ENCODE peak calls at places on chromosomes 11 and 22, in six cellular contexts. A is amniotic epithelial cell; Z is A549; G is H1; F is posterior cingulate gyrus; L is activated CD4-positive, alpha-beta T cell treated with anti-CD3 and anti-CD28 coated beads, Interleukin-2, amount 50 U/mL, for 48 hours. Y is an unnamed sample.

GRCh38 chr11:95566151-95566670 is 223.4 kb downstream of the FAM76B start:
- DNase-seq in G (no peak), F (no peak), A (no peak), L (no peak), Z (no peak), Y (no peak)

GRCh38 chr11:12069053-12069676 is 41.2 kb upstream of the MICAL2 start:
- DNase-seq in F (no peak), Z (no peak), G (peak), A (no peak), L (no peak), Y (no peak)

GRCh38 chr22:37623075-37624016 is 14.7 kb downstream of the GGA1 start:
- DNase-seq in G (peak), F (peak), L (peak), Z (peak), A (peak), Y (peak)

GRCh38 chr11:64572143-64572542 is 18.9 kb upstream of the SLC22A12 start:
- DNase-seq in G (no peak), Z (no peak), A (no peak), F (no peak), L (no peak), Y (no peak)

GRCh38 chr11:123183391-123184099 is 11.5 kb downstream of the CLMP start:
- DNase-seq in A (peak), F (no peak), L (peak), Z (no peak), G (no peak), Y (no peak)

GRCh38 chr11:726278-726915 is 20.4 kb downstream of the EPS8L2 start:
- DNase-seq in L (peak), G (peak), A (peak), F (no peak), Z (no peak), Y (no peak)

GRCh38 chr11:62012451-62013265 is 45.2 kb upstream of the FTH1 start:
- DNase-seq in Z (peak), A (peak), G (no peak), F (no peak), L (no peak), Y (peak)

GRCh38 chr22:46425011-46425410 is 89.5 kb downstream of the TRMU start:
- DNase-seq in F (no peak), Z (no peak), L (no peak), A (peak), G (no peak), Y (peak)

GRCh38 chr22:46027219-46028068 is 50.5 kb upstream of the WNT7B start:
- DNase-seq in L (no peak), F (peak), A (no peak), Z (no peak), G (no peak), Y (no peak)

GRCh38 chr11:67437082-67437821 is at the start of gene PTPRCAP:
- DNase-seq in F (no peak), Z (no peak), A (no peak), L (peak), G (no peak), Y (no peak)

GRCh38 chr11:122198291-122198983 is 82.4 kb upstream of the BLID start:
- DNase-seq in F (no peak), Z (no peak), A (no peak), L (no peak), G (no peak), Y (peak)

GRCh38 chr22:26303475-26303874 is 125.6 kb upstream of the ASPHD2 start:
- DNase-seq in L (no peak), Z (no peak), F (no peak), A (no peak), G (no peak), Y (no peak)

GRCh38 chr11:73141031-73141308 is 1.1 kb downstream of the FCHSD2 start:
- DNase-seq in L (peak), G (no peak), A (no peak), Z (peak), F (peak), Y (peak)

GRCh38 chr11:12100886-12101285 is 9.5 kb upstream of the MICAL2 start:
- DNase-seq in L (no peak), Z (no peak), F (peak), G (no peak), A (no peak), Y (no peak)

GRCh38 chr11:46671958-46672315 is 28.5 kb downstream of the ARHGAP1 start:
- DNase-seq in Z (no peak), G (no peak), A (no peak), L (no peak), F (no peak), Y (no peak)

GRCh38 chr11:65132988-65133700 is 1.2 kb downstream of the SYVN1 start:
- DNase-seq in G (peak), Z (peak), L (peak), F (no peak), A (no peak), Y (no peak)

GRCh38 chr22:50530280-50530856 is 556 bp upstream of the TYMP start:
- DNase-seq in F (no peak), L (peak), G (peak), A (peak), Z (peak), Y (no peak)

GRCh38 chr22:20771918-20772625 is 1.8 kb upstream of the SERPIND1 start:
- DNase-seq in Z (no peak), G (no peak), L (no peak), F (no peak), A (no peak), Y (no peak)

GRCh38 chr11:15074206-15075161 is 1.1 kb downstream of the CALCB start:
- DNase-seq in Z (peak), F (peak), G (peak), A (peak), L (peak), Y (peak)

GRCh38 chr11:97361812-97362378 is 972.1 kb downstream of the JRKL start:
- DNase-seq in F (no peak), A (peak), L (no peak), Z (no peak), G (no peak), Y (peak)

GRCh38 chr11:75821202-75821601 is 6.2 kb downstream of the UVRAG start:
- DNase-seq in F (no peak), A (no peak), G (no peak), L (no peak), Z (no peak), Y (no peak)

GRCh38 chr11:116148645-116149044 is 624.1 kb downstream of the BUD13 start:
- DNase-seq in F (no peak), G (no peak), A (no peak), L (no peak), Z (no peak), Y (no peak)

GRCh38 chr11:120024586-120024985 is 113.3 kb downstream of the TRIM29 start:
- DNase-seq in L (no peak), F (no peak), Z (no peak), A (no peak), G (peak), Y (no peak)

GRCh38 chr11:19664896-19665548 is 47.6 kb upstream of the NAV2 start:
- DNase-seq in L (no peak), G (no peak), F (peak), Z (no peak), A (peak), Y (no peak)

GRCh38 chr22:48152154-48152775 is 1389.8 kb downstream of the TBC1D22A start:
- DNase-seq in A (no peak), Z (no peak), G (no peak), L (no peak), F (no peak), Y (no peak)